ENCODE peak calls at places on chromosomes 7 and 10, in seven cellular contexts. R is ovary, I is adipocyte, B is neural progenitor cell, Q is spleen, F is OCI-LY7, N is IMR-90. O is an unnamed sample.

GRCh38 chr10:36802523-36803153 is 322.8 kb upstream of the ANKRD30A start:
- DNase-seq in R (no peak), I (peak), B (no peak), Q (no peak), F (no peak), N (peak), O (peak)

GRCh38 chr10:17504547-17505245 is 50.3 kb upstream of the ST8SIA6 start:
- DNase-seq in R (no peak), I (peak), B (no peak), Q (no peak), F (no peak), N (peak), O (peak)

GRCh38 chr7:55127622-55128081 is 108.8 kb downstream of the EGFR start:
- DNase-seq in R (no peak), I (peak), B (no peak), Q (no peak), F (no peak), N (peak), O (peak)

GRCh38 chr7:1593091-1593866 is 23.4 kb upstream of the PSMG3 start:
- DNase-seq in R (no peak), I (no peak), B (no peak), Q (no peak), F (peak), N (no peak), O (peak)

GRCh38 chr10:50375051-50375452 is 123.7 kb upstream of the ASAH2 start:
- DNase-seq in R (no peak), I (no peak), B (no peak), Q (no peak), F (no peak), N (no peak), O (no peak)

GRCh38 chr7:63114371-63114985 is 884.2 kb upstream of the ZNF722 start:
- DNase-seq in R (no peak), I (no peak), B (no peak), Q (no peak), F (no peak), N (no peak), O (no peak)

GRCh38 chr7:66050337-66050957 is 25.2 kb upstream of the ASL start:
- DNase-seq in R (no peak), I (no peak), B (no peak), Q (no peak), F (no peak), N (no peak), O (no peak)

GRCh38 chr7:23334482-23335056 is 35.4 kb downstream of the MALSU1 start:
- DNase-seq in R (peak), I (peak), B (no peak), Q (no peak), F (no peak), N (peak), O (peak)

GRCh38 chr10:7388602-7389001 is 22.2 kb downstream of the SFMBT2 start:
- DNase-seq in R (no peak), I (no peak), B (no peak), Q (no peak), F (peak), N (no peak), O (no peak)

GRCh38 chr7:131285558-131285957 is 42.1 kb upstream of the MKLN1 start:
- DNase-seq in R (no peak), I (peak), B (no peak), Q (no peak), F (no peak), N (no peak), O (no peak)

GRCh38 chr10:96830511-96831199 is 1.4 kb upstream of the LCOR start:
- DNase-seq in R (peak), I (peak), B (peak), Q (no peak), F (peak), N (peak), O (peak)
- H3K4me3 ChIP-seq in R (no peak), I (no peak), B (no peak), Q (no peak), F (peak), N (no peak), O (no peak)

GRCh38 chr10:113706623-113707022 is 26.9 kb downstream of the CASP7 start:
- DNase-seq in R (no peak), I (no peak), B (no peak), Q (no peak), F (no peak), N (no peak), O (no peak)

GRCh38 chr10:113708640-113709039 is 28.9 kb downstream of the CASP7 start:
- DNase-seq in R (no peak), I (no peak), B (no peak), Q (no peak), F (no peak), N (no peak), O (no peak)

GRCh38 chr10:113711142-113711541 is 31.4 kb downstream of the CASP7 start:
- DNase-seq in R (no peak), I (no peak), B (peak), Q (no peak), F (no peak), N (no peak), O (no peak)

GRCh38 chr10:113712024-113712423 is 32.3 kb downstream of the CASP7 start:
- DNase-seq in R (no peak), I (no peak), B (no peak), Q (no peak), F (no peak), N (no peak), O (no peak)

DNA sequence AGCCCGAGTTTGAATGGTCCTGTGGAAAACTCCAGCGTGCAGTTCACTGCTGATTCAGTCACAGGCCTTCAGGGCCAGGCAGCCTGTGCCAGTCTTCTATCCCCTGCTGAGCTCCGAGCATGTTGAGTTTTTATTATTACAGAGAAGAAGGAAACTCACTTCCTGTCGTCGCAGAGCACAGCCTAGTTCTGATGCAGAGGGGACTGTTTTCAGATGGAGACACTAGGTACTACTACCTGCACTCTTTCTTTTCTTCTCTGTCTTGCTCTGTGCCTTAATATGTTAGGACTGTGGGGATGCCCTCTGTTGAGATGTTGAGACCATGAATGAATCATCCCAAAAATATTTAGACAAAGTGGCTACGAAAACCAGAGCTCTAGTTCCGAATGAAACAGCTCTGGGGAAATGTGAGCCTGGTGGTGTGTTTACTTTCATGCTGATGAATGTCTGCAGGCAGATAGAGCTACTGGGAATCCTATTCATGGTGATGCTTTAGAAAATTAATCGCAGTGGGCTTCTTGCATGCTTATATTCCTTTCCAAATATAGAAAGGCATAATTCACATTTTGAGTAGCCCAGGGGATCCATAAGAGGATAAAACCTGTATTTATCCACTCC is 29.6 kb downstream of the CASP7 start:
- DNase-seq in R (no peak), I (peak), B (no peak), Q (no peak), F (no peak), N (peak), O (peak)
- H3K4me3 ChIP-seq in R (no peak), I (no peak), B (no peak), Q (no peak), F (no peak), N (no peak), O (no peak)

GRCh38 chr7:26374665-26375373 is 83.2 kb downstream of the SNX10 start:
- DNase-seq in R (no peak), I (no peak), B (no peak), Q (no peak), F (no peak), N (no peak), O (no peak)
- H3K4me3 ChIP-seq in R (no peak), I (no peak), B (peak), Q (no peak), F (no peak), N (no peak), O (no peak)

GRCh38 chr10:60430017-60430416 is 40.3 kb upstream of the ANK3 start:
- DNase-seq in R (no peak), I (peak), B (no peak), Q (no peak), F (no peak), N (peak), O (peak)

GRCh38 chr10:60427709-60428386 is 38.2 kb upstream of the ANK3 start:
- DNase-seq in R (no peak), I (no peak), B (no peak), Q (no peak), F (no peak), N (peak), O (peak)

GRCh38 chr10:60428387-60428737 is 38.7 kb upstream of the ANK3 start:
- DNase-seq in R (no peak), I (no peak), B (no peak), Q (no peak), F (no peak), N (peak), O (peak)

GRCh38 chr10:60430836-60431597 is 41.3 kb upstream of the ANK3 start:
- DNase-seq in R (no peak), I (no peak), B (no peak), Q (no peak), F (no peak), N (peak), O (no peak)

DNA sequence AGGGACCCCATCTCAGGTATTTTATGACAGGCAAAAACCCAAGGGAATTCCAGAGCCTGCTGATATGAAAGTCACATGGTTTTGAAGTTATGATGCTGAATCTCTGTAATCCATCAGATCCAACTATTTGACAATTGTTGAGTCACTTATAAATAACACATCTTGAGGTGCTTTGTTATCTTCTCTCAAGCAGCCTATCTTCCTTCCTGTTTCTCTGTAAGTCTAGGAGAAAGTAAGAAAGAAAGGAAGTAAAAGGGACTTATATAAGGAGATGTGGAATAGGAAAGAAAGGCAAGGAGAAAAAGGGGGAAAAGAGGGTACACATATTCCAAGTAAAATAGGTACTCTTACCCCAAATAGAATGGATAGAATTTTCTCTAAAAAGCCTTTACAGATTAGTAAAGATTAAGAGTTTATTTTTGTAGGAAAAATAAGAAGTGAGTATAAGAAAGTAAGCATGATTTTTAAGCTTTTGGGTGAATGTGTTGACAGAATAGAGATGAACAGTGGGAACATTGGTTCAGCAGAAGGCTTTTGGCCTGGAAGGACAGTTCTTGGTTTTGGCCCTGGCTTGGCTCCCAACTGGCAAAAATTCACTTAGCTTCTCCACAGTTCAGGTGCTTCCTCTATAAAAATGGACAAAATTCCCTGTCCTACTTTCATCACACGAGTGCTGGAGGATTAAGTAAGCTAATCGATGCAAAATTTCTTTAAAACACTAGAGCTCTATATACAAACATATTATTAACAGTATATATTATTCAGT is 39.6 kb upstream of the ANK3 start:
- DNase-seq in R (no peak), I (no peak), B (no peak), Q (no peak), F (no peak), N (peak), O (peak)
- H3K4me3 ChIP-seq in R (no peak), I (no peak), B (no peak), Q (no peak), F (no peak), N (no peak), O (no peak)

GRCh38 chr7:135747366-135747765 is 1.2 kb downstream of the FAM180A start:
- DNase-seq in R (no peak), I (no peak), B (no peak), Q (no peak), F (no peak), N (no peak), O (no peak)
- H3K4me3 ChIP-seq in R (no peak), I (peak), B (no peak), Q (no peak), F (no peak), N (no peak), O (no peak)

GRCh38 chr10:55734112-55734511 is 626.9 kb downstream of the ZWINT start:
- DNase-seq in R (no peak), I (no peak), B (no peak), Q (no peak), F (no peak), N (no peak), O (no peak)
- H3K4me3 ChIP-seq in R (no peak), I (no peak), B (no peak), Q (no peak), F (no peak), N (no peak), O (no peak)